ENCODE peak calls at places on chromosomes 1 and 21, in eight cellular contexts. U is brain microvascular endothelial cell, K is left cardiac atrium, F is substantia nigra, I is NCI-H1417, N is Right ventricle myocardium superior, Z is GM12892, H is 8988T. V is an unnamed sample.

GRCh38 chr21:46006547-46007497 is 25.3 kb downstream of the COL6A1 start:
- DNase-seq in U (no peak), K (no peak), F (no peak), I (no peak), N (no peak), Z (peak), H (no peak), V (no peak)

GRCh38 chr1:119254067-119254720 is 113.7 kb upstream of the WARS2 start:
- DNase-seq in U (no peak), K (no peak), F (no peak), I (no peak), N (no peak), Z (no peak), H (no peak), V (no peak)

GRCh38 chr1:17569200-17570139 is 30.0 kb downstream of the ARHGEF10L start:
- DNase-seq in U (peak), K (peak), F (peak), I (no peak), N (peak), Z (no peak), H (peak), V (peak)

GRCh38 chr1:58060548-58061170 is 485.9 kb downstream of the OMA1 start:
- DNase-seq in U (no peak), K (peak), F (no peak), I (no peak), N (peak), Z (no peak), H (no peak), V (no peak)

GRCh38 chr1:3319874-3320245 is 134.6 kb upstream of the ARHGEF16 start:
- DNase-seq in U (peak), K (no peak), F (no peak), I (peak), N (no peak), Z (no peak), H (peak), V (peak)

GRCh38 chr1:246292571-246292970 is 214.5 kb downstream of the SMYD3 start:
- DNase-seq in U (no peak), K (no peak), F (no peak), I (no peak), N (no peak), Z (no peak), H (no peak), V (no peak)

GRCh38 chr1:228334226-228334935 is 72.3 kb downstream of the TRIM11 start:
- DNase-seq in U (no peak), K (no peak), F (no peak), I (no peak), N (peak), Z (no peak), H (no peak), V (no peak)

GRCh38 chr1:207030522-207031009 is 2.0 kb downstream of the C1orf116 start:
- DNase-seq in U (no peak), K (no peak), F (no peak), I (no peak), N (no peak), Z (no peak), H (no peak), V (no peak)

GRCh38 chr1:12565094-12565965 is 52.7 kb downstream of the DHRS3 start:
- DNase-seq in U (no peak), K (no peak), F (peak), I (no peak), N (no peak), Z (no peak), H (no peak), V (no peak)

GRCh38 chr1:77841574-77841973 is 46.9 kb upstream of the NEXN start:
- DNase-seq in U (no peak), K (no peak), F (no peak), I (no peak), N (no peak), Z (no peak), H (no peak), V (no peak)

GRCh38 chr1:168360151-168360550 is 79.5 kb downstream of the TBX19 start:
- DNase-seq in U (no peak), K (no peak), F (no peak), I (no peak), N (no peak), Z (no peak), H (no peak), V (no peak)

GRCh38 chr21:43944181-43944633 is 67.9 kb upstream of the TRAPPC10 start:
- DNase-seq in U (no peak), K (no peak), F (no peak), I (no peak), N (peak), Z (no peak), H (no peak), V (no peak)

GRCh38 chr1:216682694-216683243 is 40.5 kb downstream of the ESRRG start:
- DNase-seq in U (no peak), K (no peak), F (no peak), I (peak), N (no peak), Z (no peak), H (no peak), V (no peak)

GRCh38 chr1:210600421-210601195 is 271.9 kb downstream of the HHAT start:
- DNase-seq in U (peak), K (no peak), F (no peak), I (no peak), N (no peak), Z (no peak), H (no peak), V (no peak)

GRCh38 chr1:1782399-1783221 is 4.3 kb upstream of the NADK start:
- DNase-seq in U (no peak), K (peak), F (no peak), I (peak), N (peak), Z (no peak), H (no peak), V (peak)

GRCh38 chr21:43345046-43345745 is 81.7 kb downstream of the SIK1 start:
- DNase-seq in U (no peak), K (no peak), F (no peak), I (no peak), N (no peak), Z (no peak), H (no peak), V (no peak)

GRCh38 chr21:41684381-41685245 is 82.2 kb downstream of the RIPK4 start:
- DNase-seq in U (peak), K (peak), F (no peak), I (no peak), N (no peak), Z (no peak), H (no peak), V (no peak)

GRCh38 chr1:49234988-49235387 is 458.3 kb upstream of the BEND5 start:
- DNase-seq in U (no peak), K (no peak), F (no peak), I (no peak), N (no peak), Z (no peak), H (no peak), V (no peak)

GRCh38 chr1:230084408-230085177 is 17.6 kb downstream of the GALNT2 start:
- DNase-seq in U (peak), K (peak), F (no peak), I (no peak), N (no peak), Z (no peak), H (peak), V (no peak)

GRCh38 chr21:42671778-42672593 is 18.6 kb downstream of the PDE9A start:
- DNase-seq in U (no peak), K (no peak), F (no peak), I (no peak), N (no peak), Z (no peak), H (no peak), V (no peak)

GRCh38 chr1:112990271-112990670 is 34.3 kb upstream of the SLC16A1 start:
- DNase-seq in U (no peak), K (no peak), F (no peak), I (no peak), N (no peak), Z (no peak), H (no peak), V (no peak)

GRCh38 chr1:53047737-53048344 is 14.2 kb upstream of the PODN start:
- DNase-seq in U (peak), K (no peak), F (no peak), I (peak), N (no peak), Z (no peak), H (no peak), V (no peak)

GRCh38 chr1:22462928-22463327 is 11.3 kb downstream of the ZBTB40 start:
- DNase-seq in U (no peak), K (no peak), F (no peak), I (no peak), N (no peak), Z (no peak), H (no peak), V (no peak)

GRCh38 chr1:86156571-86157455 is at the start of gene COL24A1:
- DNase-seq in U (peak), K (peak), F (no peak), I (peak), N (peak), Z (peak), H (no peak), V (peak)

GRCh38 chr1:231918239-231919015 is 291.8 kb downstream of the DISC1 start:
- DNase-seq in U (peak), K (no peak), F (no peak), I (no peak), N (no peak), Z (no peak), H (no peak), V (no peak)

GRCh38 chr1:50308883-50309282 is 114.4 kb downstream of the DMRTA2 start:
- DNase-seq in U (peak), K (no peak), F (peak), I (no peak), N (no peak), Z (no peak), H (no peak), V (peak)

GRCh38 chr1:175269151-175269550 is 76.6 kb upstream of the KIAA0040 start:
- DNase-seq in U (no peak), K (no peak), F (no peak), I (no peak), N (no peak), Z (no peak), H (no peak), V (no peak)

GRCh38 chr1:150999051-150999674 is 7.5 kb downstream of the MINDY1 start:
- DNase-seq in U (peak), K (no peak), F (peak), I (no peak), N (no peak), Z (no peak), H (no peak), V (no peak)

GRCh38 chr1:164735315-164736052 is 176.5 kb downstream of the PBX1 start:
- DNase-seq in U (peak), K (no peak), F (no peak), I (peak), N (no peak), Z (no peak), H (no peak), V (no peak)

GRCh38 chr1:171819946-171820345 is 21.4 kb upstream of the DNM3 start:
- DNase-seq in U (no peak), K (no peak), F (peak), I (no peak), N (no peak), Z (no peak), H (no peak), V (no peak)

GRCh38 chr1:165828103-165828558 is 717 bp downstream of the UCK2 start:
- DNase-seq in U (no peak), K (peak), F (peak), I (peak), N (peak), Z (peak), H (peak), V (peak)

GRCh38 chr1:2583871-2584341 is 2.7 kb upstream of the PRXL2B start:
- DNase-seq in U (no peak), K (peak), F (no peak), I (peak), N (peak), Z (no peak), H (no peak), V (no peak)

GRCh38 chr1:100724281-100724680 is 4.7 kb downstream of the VCAM1 start:
- DNase-seq in U (no peak), K (no peak), F (no peak), I (no peak), N (no peak), Z (no peak), H (no peak), V (no peak)

GRCh38 chr1:44536357-44536756 is 131.3 kb downstream of the RNF220 start:
- DNase-seq in U (no peak), K (no peak), F (no peak), I (peak), N (no peak), Z (no peak), H (no peak), V (no peak)

GRCh38 chr1:88451856-88452255 is 232.2 kb upstream of the PKN2 start:
- DNase-seq in U (no peak), K (no peak), F (no peak), I (no peak), N (no peak), Z (no peak), H (no peak), V (no peak)